ENCODE peak calls at places on chromosomes 5 and 9, in seven cellular contexts. H is stimulated activated CD4-positive, alpha-beta T cell treated with anti-CD3 and anti-CD28 coated beads, Interleukin-1b, Interleukin-23, amount 100 ng/mL, for 24 hours; Y is mucosa of descending colon; E is NCI-H1930; I is effector memory CD4-positive, alpha-beta T cell; D is ELR; U is pulmonary artery endothelial cell. V is an unnamed sample.

GRCh38 chr5:179113945-179114641 is 53.9 kb downstream of the ZNF354C start:
- DNase-seq in H (no peak), D (no peak), E (no peak), I (no peak), Y (no peak), U (no peak), V (no peak)

GRCh38 chr5:156326718-156327259 is at the start of gene SGCD:
- DNase-seq in E (no peak), U (no peak), I (no peak), H (no peak), Y (peak; percentile 54), D (peak; percentile 0), V (peak; percentile 24)

GRCh38 chr5:81265101-81265500 is 32.0 kb downstream of the CKMT2 start:
- DNase-seq in D (peak; percentile 49), I (no peak), U (no peak), E (no peak), H (no peak), Y (no peak), V (no peak)

GRCh38 chr5:89213584-89213983 is 330.6 kb upstream of the MEF2C start:
- DNase-seq in Y (no peak), U (no peak), H (no peak), I (no peak), D (no peak), E (no peak), V (peak; percentile 69)

GRCh38 chr5:98750693-98751092 is 22.8 kb upstream of the RGMB start:
- DNase-seq in U (no peak), D (peak; percentile 48), I (no peak), Y (no peak), H (no peak), E (no peak), V (no peak)

GRCh38 chr9:135157856-135158571 is 70.5 kb downstream of the OLFM1 start:
- DNase-seq in U (no peak), D (no peak), I (no peak), E (no peak), H (no peak), Y (no peak), V (no peak)

GRCh38 chr5:123344819-123345426 is 78.3 kb downstream of the CEP120 start:
- DNase-seq in H (no peak), I (no peak), E (no peak), U (no peak), D (peak; percentile 54), Y (no peak), V (no peak)

GRCh38 chr9:31355965-31356364 is 1028.5 kb upstream of the ACO1 start:
- DNase-seq in H (no peak), Y (no peak), I (no peak), D (no peak), E (peak; percentile 74), U (no peak), V (peak; percentile 22)

GRCh38 chr5:52746539-52746938 is 41.2 kb upstream of the ITGA1 start:
- DNase-seq in U (no peak), E (no peak), D (no peak), I (no peak), H (no peak), Y (no peak), V (no peak)

GRCh38 chr9:109244179-109245132 is 76.4 kb downstream of the EPB41L4B start:
- DNase-seq in I (peak; percentile 3), Y (peak; percentile 57), U (peak; percentile 30), E (peak; percentile 65), D (peak; percentile 72), H (peak; percentile 50), V (no peak)

GRCh38 chr5:36614657-36615308 is 8.4 kb downstream of the SLC1A3 start:
- DNase-seq in E (no peak), H (no peak), Y (no peak), U (no peak), D (no peak), I (no peak), V (no peak)

GRCh38 chr5:139765409-139766217 is 30.0 kb upstream of the PSD2 start:
- DNase-seq in D (peak; percentile 78), E (peak; percentile 63), Y (peak; percentile 78), H (peak; percentile 68), I (peak; percentile 57), U (peak; percentile 17), V (no peak)

GRCh38 chr9:125987420-125987819 is 240.2 kb downstream of the PBX3 start:
- DNase-seq in Y (no peak), H (no peak), E (no peak), I (no peak), U (no peak), D (no peak), V (no peak)

V was measured in retinal pigment epithelial cell.